ENCODE peak calls at places on chromosome 22, in nine cellular contexts. One of them, this sample, is unnamed.

GRCh38 chr22:41074466-41074865 is 17.9 kb upstream of the EP300 start:
- DNase-seq in PC-3: no peak
- DNase-seq in RWPE1: no peak
- DNase-seq in foreskin fibroblast: no peak
- DNase-seq in tibial nerve: no peak
- DNase-seq in GM20000: no peak
- DNase-seq in left ventricle myocardium inferior: no peak
- DNase-seq in body of pancreas: no peak
- DNase-seq in A549: no peak
- DNase-seq in this sample: no peak

GRCh38 chr22:19631899-19632670 is 82.2 kb upstream of the SEPTIN5 start:
- DNase-seq in PC-3: peak; percentile 31
- DNase-seq in RWPE1: peak; percentile 22
- DNase-seq in foreskin fibroblast: peak; percentile 13
- DNase-seq in tibial nerve: no peak
- DNase-seq in GM20000: no peak
- DNase-seq in left ventricle myocardium inferior: no peak
- DNase-seq in body of pancreas: no peak
- DNase-seq in A549: peak; percentile 46
- DNase-seq in this sample: peak; percentile 19

GRCh38 chr22:43862074-43862881 is at the start of gene SULT4A1:
- DNase-seq in PC-3: no peak
- DNase-seq in RWPE1: peak; percentile 57
- DNase-seq in foreskin fibroblast: peak; percentile 34
- DNase-seq in tibial nerve: no peak
- DNase-seq in GM20000: no peak
- DNase-seq in left ventricle myocardium inferior: no peak
- DNase-seq in body of pancreas: peak; percentile 13
- DNase-seq in A549: no peak
- DNase-seq in this sample: no peak

GRCh38 chr22:21947040-21948014 is 5.3 kb downstream of the PPM1F start:
- DNase-seq in PC-3: peak; percentile 19
- DNase-seq in RWPE1: no peak
- DNase-seq in foreskin fibroblast: peak; percentile 47
- DNase-seq in tibial nerve: no peak
- DNase-seq in GM20000: no peak
- DNase-seq in left ventricle myocardium inferior: no peak
- DNase-seq in body of pancreas: no peak
- DNase-seq in A549: no peak
- DNase-seq in this sample: peak; percentile 55

GRCh38 chr22:45493286-45493771 is 9.4 kb upstream of the FBLN1 start:
- DNase-seq in PC-3: no peak
- DNase-seq in RWPE1: no peak
- DNase-seq in foreskin fibroblast: peak; percentile 65
- DNase-seq in tibial nerve: no peak
- DNase-seq in GM20000: no peak
- DNase-seq in left ventricle myocardium inferior: no peak
- DNase-seq in body of pancreas: no peak
- DNase-seq in A549: no peak
- DNase-seq in this sample: no peak

GRCh38 chr22:46622081-46622521 is 1.9 kb downstream of the GRAMD4 start:
- DNase-seq in PC-3: no peak
- DNase-seq in RWPE1: no peak
- DNase-seq in foreskin fibroblast: no peak
- DNase-seq in tibial nerve: no peak
- DNase-seq in GM20000: no peak
- DNase-seq in left ventricle myocardium inferior: peak; percentile 84
- DNase-seq in body of pancreas: no peak
- DNase-seq in A549: no peak
- DNase-seq in this sample: no peak

GRCh38 chr22:19040581-19041402 is 81.4 kb downstream of the DGCR2 start:
- DNase-seq in PC-3: no peak
- DNase-seq in RWPE1: no peak
- DNase-seq in foreskin fibroblast: no peak
- DNase-seq in tibial nerve: no peak
- DNase-seq in GM20000: no peak
- DNase-seq in left ventricle myocardium inferior: peak; percentile 10
- DNase-seq in body of pancreas: no peak
- DNase-seq in A549: no peak
- DNase-seq in this sample: no peak

GRCh38 chr22:25334091-25334490 is 114.7 kb downstream of the CRYBB2 start:
- DNase-seq in PC-3: peak; percentile 22
- DNase-seq in RWPE1: no peak
- DNase-seq in foreskin fibroblast: no peak
- DNase-seq in tibial nerve: no peak
- DNase-seq in GM20000: peak; percentile 54
- DNase-seq in left ventricle myocardium inferior: peak; percentile 28
- DNase-seq in body of pancreas: no peak
- DNase-seq in A549: no peak
- DNase-seq in this sample: peak; percentile 43

GRCh38 chr22:36180038-36180880 is 19.7 kb upstream of the APOL3 start:
- DNase-seq in PC-3: peak; percentile 55
- DNase-seq in RWPE1: peak; percentile 17
- DNase-seq in foreskin fibroblast: peak; percentile 30
- DNase-seq in tibial nerve: peak; percentile 84
- DNase-seq in GM20000: peak; percentile 83
- DNase-seq in left ventricle myocardium inferior: peak; percentile 89
- DNase-seq in body of pancreas: peak; percentile 85
- DNase-seq in A549: peak; percentile 55
- DNase-seq in this sample: peak; percentile 63

GRCh38 chr22:27726726-27727449 is 74.7 kb downstream of the MN1 start:
- DNase-seq in PC-3: peak; percentile 44
- DNase-seq in RWPE1: peak; percentile 59
- DNase-seq in foreskin fibroblast: peak; percentile 62
- DNase-seq in tibial nerve: no peak
- DNase-seq in GM20000: no peak
- DNase-seq in left ventricle myocardium inferior: peak; percentile 72
- DNase-seq in body of pancreas: no peak
- DNase-seq in A549: peak; percentile 52
- DNase-seq in this sample: peak; percentile 68

GRCh38 chr22:43002198-43002577 is 12.8 kb downstream of the PACSIN2 start:
- DNase-seq in PC-3: peak; percentile 74
- DNase-seq in RWPE1: peak; percentile 34
- DNase-seq in foreskin fibroblast: peak; percentile 71
- DNase-seq in tibial nerve: no peak
- DNase-seq in GM20000: no peak
- DNase-seq in left ventricle myocardium inferior: no peak
- DNase-seq in body of pancreas: no peak
- DNase-seq in A549: no peak
- DNase-seq in this sample: peak; percentile 58

GRCh38 chr22:48118654-48119053 is 1356.2 kb downstream of the TBC1D22A start:
- DNase-seq in PC-3: no peak
- DNase-seq in RWPE1: no peak
- DNase-seq in foreskin fibroblast: no peak
- DNase-seq in tibial nerve: no peak
- DNase-seq in GM20000: no peak
- DNase-seq in left ventricle myocardium inferior: no peak
- DNase-seq in body of pancreas: no peak
- DNase-seq in A549: no peak
- DNase-seq in this sample: no peak

GRCh38 chr22:27801616-27802388 is at the start of gene MN1:
- DNase-seq in PC-3: no peak
- DNase-seq in RWPE1: peak; percentile 57
- DNase-seq in foreskin fibroblast: no peak
- DNase-seq in tibial nerve: no peak
- DNase-seq in GM20000: peak; percentile 68
- DNase-seq in left ventricle myocardium inferior: peak; percentile 69
- DNase-seq in body of pancreas: peak; percentile 37
- DNase-seq in A549: peak; percentile 65
- DNase-seq in this sample: no peak

GRCh38 chr22:37996515-37997246 is 12.3 kb upstream of the SOX10 start:
- DNase-seq in PC-3: no peak
- DNase-seq in RWPE1: no peak
- DNase-seq in foreskin fibroblast: no peak
- DNase-seq in tibial nerve: no peak
- DNase-seq in GM20000: no peak
- DNase-seq in left ventricle myocardium inferior: no peak
- DNase-seq in body of pancreas: no peak
- DNase-seq in A549: no peak
- DNase-seq in this sample: no peak
- TF ChIP-seq CTCF in PC-3: no peak
- TF ChIP-seq CTCF in RWPE1: no peak
- TF ChIP-seq CTCF in foreskin fibroblast: no peak
- TF ChIP-seq CTCF in tibial nerve: peak; percentile 20
- TF ChIP-seq CTCF in GM20000: no peak
- TF ChIP-seq CTCF in left ventricle myocardium inferior: no peak
- TF ChIP-seq CTCF in body of pancreas: no peak
- TF ChIP-seq CTCF in A549: no peak
- TF ChIP-seq CTCF in this sample: no peak

DNA sequence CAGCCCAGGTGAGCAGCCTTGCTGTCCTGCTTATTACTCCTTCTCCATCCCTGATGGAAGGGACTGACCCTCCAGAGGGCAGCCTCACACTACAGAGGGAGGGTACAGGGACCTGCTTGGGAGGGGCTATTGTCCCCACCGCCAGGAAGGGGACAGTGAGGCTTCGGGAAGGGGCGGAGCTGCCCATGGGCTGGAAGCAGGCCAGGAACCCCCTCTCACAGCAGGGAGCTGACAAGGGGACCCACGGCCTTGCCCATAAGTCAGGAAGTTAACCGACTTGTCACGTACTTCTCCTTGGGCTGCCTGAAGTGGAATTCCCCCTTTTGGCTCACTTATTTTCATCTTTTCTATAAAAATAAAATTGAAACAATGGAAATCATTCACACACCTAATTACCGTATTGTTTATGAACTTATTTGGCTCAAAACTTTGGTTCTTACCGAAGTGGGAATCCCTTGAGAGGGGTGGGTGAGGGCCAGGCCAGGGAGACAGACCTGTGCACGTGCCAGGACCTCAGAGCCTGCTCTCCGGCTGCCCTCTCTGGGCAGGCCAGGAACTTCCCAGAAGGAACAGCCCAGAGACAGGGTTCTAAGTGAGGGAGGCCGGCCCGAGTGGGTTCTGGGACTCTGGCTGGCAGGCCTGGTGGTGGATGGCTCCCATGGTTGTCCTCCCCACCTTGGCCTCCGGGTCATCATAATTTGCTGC is 5.8 kb downstream of the MGAT3 start:
- DNase-seq in PC-3: no peak
- DNase-seq in RWPE1: no peak
- DNase-seq in foreskin fibroblast: no peak
- DNase-seq in tibial nerve: no peak
- DNase-seq in GM20000: peak; percentile 63
- DNase-seq in left ventricle myocardium inferior: peak; percentile 63
- DNase-seq in body of pancreas: no peak
- DNase-seq in A549: no peak
- DNase-seq in this sample: no peak
- TF ChIP-seq CTCF in PC-3: no peak
- TF ChIP-seq CTCF in RWPE1: no peak
- TF ChIP-seq CTCF in foreskin fibroblast: no peak
- TF ChIP-seq CTCF in tibial nerve: no peak
- TF ChIP-seq CTCF in GM20000: peak; percentile 8
- TF ChIP-seq CTCF in left ventricle myocardium inferior: peak; percentile 55
- TF ChIP-seq CTCF in body of pancreas: no peak
- TF ChIP-seq CTCF in A549: no peak
- TF ChIP-seq CTCF in this sample: no peak

DNA sequence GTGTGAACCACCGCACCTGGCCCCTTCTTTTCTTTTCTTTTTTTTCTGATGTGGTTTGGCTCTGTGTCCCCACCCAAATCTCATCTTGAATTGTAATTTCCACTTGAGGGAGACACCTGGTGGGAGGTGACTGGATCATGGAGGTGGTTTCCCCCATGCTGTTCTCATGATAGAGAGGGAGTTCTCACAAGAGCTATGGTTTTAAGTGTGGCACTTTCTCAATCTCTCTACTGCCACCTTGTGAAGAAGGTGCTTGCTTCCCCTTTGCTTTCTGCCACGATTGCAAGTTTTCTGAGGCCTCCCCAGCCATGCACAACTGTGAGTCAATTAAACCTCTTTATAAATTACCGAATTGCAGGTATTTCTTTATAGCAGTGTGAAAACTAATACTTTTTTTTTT is 4.9 kb upstream of the TCN2 start:
- DNase-seq in PC-3: peak; percentile 45
- DNase-seq in RWPE1: no peak
- DNase-seq in foreskin fibroblast: no peak
- DNase-seq in tibial nerve: no peak
- DNase-seq in GM20000: no peak
- DNase-seq in left ventricle myocardium inferior: no peak
- DNase-seq in body of pancreas: no peak
- DNase-seq in A549: no peak
- DNase-seq in this sample: peak; percentile 28
- TF ChIP-seq CTCF in PC-3: peak; percentile 50
- TF ChIP-seq CTCF in RWPE1: peak; percentile 38
- TF ChIP-seq CTCF in foreskin fibroblast: peak; percentile 54
- TF ChIP-seq CTCF in tibial nerve: no peak
- TF ChIP-seq CTCF in GM20000: peak; percentile 21
- TF ChIP-seq CTCF in left ventricle myocardium inferior: peak; percentile 28
- TF ChIP-seq CTCF in body of pancreas: peak; percentile 14
- TF ChIP-seq CTCF in A549: peak; percentile 41
- TF ChIP-seq CTCF in this sample: peak; percentile 57

GRCh38 chr22:29816539-29816938 is 21.5 kb downstream of the ASCC2 start:
- DNase-seq in PC-3: no peak
- DNase-seq in RWPE1: no peak
- DNase-seq in foreskin fibroblast: no peak
- DNase-seq in tibial nerve: no peak
- DNase-seq in GM20000: no peak
- DNase-seq in left ventricle myocardium inferior: no peak
- DNase-seq in body of pancreas: no peak
- DNase-seq in A549: no peak
- DNase-seq in this sample: no peak

GRCh38 chr22:29816128-29816527 is 21.9 kb downstream of the ASCC2 start:
- DNase-seq in PC-3: no peak
- DNase-seq in RWPE1: no peak
- DNase-seq in foreskin fibroblast: no peak
- DNase-seq in tibial nerve: no peak
- DNase-seq in GM20000: no peak
- DNase-seq in left ventricle myocardium inferior: peak; percentile 79
- DNase-seq in body of pancreas: no peak
- DNase-seq in A549: no peak
- DNase-seq in this sample: no peak

GRCh38 chr22:29815580-29815979 is 22.5 kb downstream of the ASCC2 start:
- DNase-seq in PC-3: no peak
- DNase-seq in RWPE1: no peak
- DNase-seq in foreskin fibroblast: no peak
- DNase-seq in tibial nerve: no peak
- DNase-seq in GM20000: no peak
- DNase-seq in left ventricle myocardium inferior: no peak
- DNase-seq in body of pancreas: no peak
- DNase-seq in A549: no peak
- DNase-seq in this sample: no peak

GRCh38 chr22:29817724-29818123 is 20.4 kb downstream of the ASCC2 start:
- DNase-seq in PC-3: no peak
- DNase-seq in RWPE1: no peak
- DNase-seq in foreskin fibroblast: no peak
- DNase-seq in tibial nerve: no peak
- DNase-seq in GM20000: no peak
- DNase-seq in left ventricle myocardium inferior: no peak
- DNase-seq in body of pancreas: no peak
- DNase-seq in A549: no peak
- DNase-seq in this sample: no peak

DNA sequence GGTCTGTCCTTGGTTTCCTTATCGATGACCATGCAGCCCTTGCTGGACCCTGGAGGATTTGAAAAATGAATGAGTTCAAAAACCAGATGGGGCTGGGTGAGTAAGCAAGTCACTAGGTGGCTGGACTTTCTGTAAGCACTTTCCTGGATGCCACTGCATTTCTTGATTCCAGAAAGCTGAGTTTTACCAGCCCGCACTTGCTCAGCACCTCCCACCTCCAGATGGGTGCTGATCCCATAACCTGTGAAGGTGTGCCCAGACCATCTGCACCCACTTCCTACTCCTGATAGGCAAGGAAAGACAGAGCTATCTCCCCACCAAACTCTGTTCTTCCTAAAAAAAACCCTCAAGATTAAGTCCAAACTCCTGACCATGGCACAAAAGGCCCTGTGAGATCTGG is 21.1 kb downstream of the ASCC2 start:
- DNase-seq in PC-3: no peak
- DNase-seq in RWPE1: no peak
- DNase-seq in foreskin fibroblast: no peak
- DNase-seq in tibial nerve: no peak
- DNase-seq in GM20000: no peak
- DNase-seq in left ventricle myocardium inferior: no peak
- DNase-seq in body of pancreas: no peak
- DNase-seq in A549: no peak
- DNase-seq in this sample: no peak
- TF ChIP-seq CTCF in PC-3: no peak
- TF ChIP-seq CTCF in RWPE1: no peak
- TF ChIP-seq CTCF in foreskin fibroblast: no peak
- TF ChIP-seq CTCF in tibial nerve: no peak
- TF ChIP-seq CTCF in GM20000: no peak
- TF ChIP-seq CTCF in left ventricle myocardium inferior: no peak
- TF ChIP-seq CTCF in body of pancreas: no peak
- TF ChIP-seq CTCF in A549: no peak
- TF ChIP-seq CTCF in this sample: no peak

This sample was measured in brain microvascular endothelial cell.